ENCODE peak calls at places on chromosome X, in six cellular contexts. M is epithelial cell of proximal tubule; G is lower leg skin; R is tibial artery; F is endodermal cell; I is activated CD8-positive, alpha-beta T cell treated with anti-CD3 and anti-CD28 coated beads for 36 hours. V is an unnamed sample.

GRCh38 chrX:69431417-69431816 is 72.7 kb upstream of the NALF2 start:
- DNase-seq in R (no peak), G (no peak), I (no peak), F (no peak), M (no peak), V (no peak)

GRCh38 chrX:3485727-3486126 is 139.3 kb upstream of the MXRA5 start:
- DNase-seq in R (no peak), M (no peak), I (no peak), F (peak), G (no peak), V (no peak)

GRCh38 chrX:142680038-142680437 is 345.7 kb upstream of the SPANXN4 start:
- DNase-seq in I (no peak), F (no peak), M (no peak), G (no peak), R (no peak), V (no peak)

GRCh38 chrX:10922158-10922557 is 189.0 kb upstream of the HCCS start:
- DNase-seq in F (no peak), M (peak), G (no peak), I (no peak), R (no peak), V (no peak)

GRCh38 chrX:19063030-19063429 is 59.2 kb downstream of the ADGRG2 start:
- DNase-seq in G (no peak), R (no peak), I (no peak), F (no peak), M (no peak), V (no peak)

GRCh38 chrX:148867596-148867995 is 367.2 kb downstream of the AFF2 start:
- DNase-seq in G (no peak), F (no peak), R (no peak), M (no peak), I (no peak), V (no peak)

GRCh38 chrX:82658492-82658891 is 849.6 kb upstream of the POU3F4 start:
- DNase-seq in M (no peak), G (no peak), I (no peak), F (no peak), R (no peak), V (no peak)

GRCh38 chrX:45633419-45633818 is 432.7 kb upstream of the DIPK2B start:
- DNase-seq in I (no peak), M (no peak), G (no peak), R (no peak), F (no peak), V (no peak)

GRCh38 chrX:427812-428725 is 41.4 kb upstream of the PPP2R3B start:
- DNase-seq in R (no peak), I (peak), F (peak), G (no peak), M (no peak), V (no peak)

GRCh38 chrX:117743469-117744251 is 372.9 kb downstream of the KLHL13 start:
- DNase-seq in G (no peak), M (no peak), I (no peak), F (peak), R (no peak), V (no peak)
- TF ChIP-seq CTCF in G (no peak), M (peak), I (no peak), F (peak), R (no peak), V (peak)

GRCh38 chrX:41035582-41035981 is 49.7 kb upstream of the USP9X start:
- DNase-seq in I (no peak), M (no peak), R (no peak), G (no peak), F (no peak), V (no peak)

GRCh38 chrX:41033299-41033698 is 51.9 kb upstream of the USP9X start:
- DNase-seq in I (no peak), R (no peak), G (no peak), M (no peak), F (no peak), V (no peak)

GRCh38 chrX:41027388-41027787 is 57.9 kb upstream of the USP9X start:
- DNase-seq in R (no peak), F (no peak), M (no peak), G (peak), I (no peak), V (no peak)

GRCh38 chrX:41029332-41029731 is 55.9 kb upstream of the USP9X start:
- DNase-seq in I (no peak), R (no peak), F (no peak), G (no peak), M (no peak), V (no peak)

GRCh38 chrX:41031256-41031967 is 53.8 kb upstream of the USP9X start:
- DNase-seq in G (no peak), M (no peak), R (no peak), I (no peak), F (no peak), V (no peak)
- TF ChIP-seq CTCF in G (no peak), M (no peak), R (no peak), I (no peak), F (no peak), V (no peak)

DNA sequence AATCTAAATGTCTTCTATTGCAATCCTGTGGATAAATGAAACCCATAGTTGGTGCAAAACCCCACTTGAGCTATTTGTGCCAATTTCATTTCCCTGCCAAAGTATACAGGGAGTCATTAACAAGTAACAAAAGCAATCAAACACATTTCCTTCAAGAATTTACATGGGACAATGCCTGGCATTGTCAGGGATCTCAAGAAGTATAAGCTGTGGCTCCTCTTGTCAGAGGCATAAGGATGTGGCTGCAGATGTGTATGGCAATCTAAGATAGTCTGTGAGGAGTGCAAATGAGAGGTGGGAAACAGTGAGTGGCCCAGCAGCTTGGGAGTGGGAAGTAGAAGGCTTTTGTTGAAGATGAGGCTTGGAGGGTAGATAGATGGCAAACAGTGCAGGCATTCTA is 58.0 kb upstream of the SCML1 start:
- DNase-seq in R (no peak), G (no peak), I (no peak), M (no peak), F (no peak), V (no peak)
- TF ChIP-seq CTCF in R (no peak), G (no peak), I (no peak), M (no peak), F (no peak), V (no peak)

DNA sequence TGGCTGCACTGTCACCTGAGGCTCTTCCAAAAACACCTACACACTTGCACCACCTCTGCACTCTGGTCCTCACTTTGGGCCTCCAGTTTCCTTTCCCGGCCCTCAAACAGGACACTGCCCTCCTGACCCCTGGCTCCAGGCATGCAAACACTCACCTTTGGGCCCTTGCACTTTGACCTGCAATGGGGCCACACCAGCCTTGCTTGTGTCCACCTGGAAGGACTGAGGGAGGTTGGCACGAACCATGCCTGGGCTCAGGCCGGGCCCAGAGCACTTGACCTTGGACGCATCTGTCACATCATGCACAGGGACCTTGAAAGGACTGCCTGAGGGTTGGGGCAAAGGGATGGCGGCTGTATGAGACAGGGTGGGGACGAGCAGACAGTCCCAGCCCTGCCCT is 15.6 kb downstream of the FLNA start:
- DNase-seq in R (no peak), G (no peak), I (no peak), M (no peak), F (no peak), V (no peak)
- TF ChIP-seq CTCF in R (no peak), G (no peak), I (no peak), M (no peak), F (no peak), V (no peak)

DNA sequence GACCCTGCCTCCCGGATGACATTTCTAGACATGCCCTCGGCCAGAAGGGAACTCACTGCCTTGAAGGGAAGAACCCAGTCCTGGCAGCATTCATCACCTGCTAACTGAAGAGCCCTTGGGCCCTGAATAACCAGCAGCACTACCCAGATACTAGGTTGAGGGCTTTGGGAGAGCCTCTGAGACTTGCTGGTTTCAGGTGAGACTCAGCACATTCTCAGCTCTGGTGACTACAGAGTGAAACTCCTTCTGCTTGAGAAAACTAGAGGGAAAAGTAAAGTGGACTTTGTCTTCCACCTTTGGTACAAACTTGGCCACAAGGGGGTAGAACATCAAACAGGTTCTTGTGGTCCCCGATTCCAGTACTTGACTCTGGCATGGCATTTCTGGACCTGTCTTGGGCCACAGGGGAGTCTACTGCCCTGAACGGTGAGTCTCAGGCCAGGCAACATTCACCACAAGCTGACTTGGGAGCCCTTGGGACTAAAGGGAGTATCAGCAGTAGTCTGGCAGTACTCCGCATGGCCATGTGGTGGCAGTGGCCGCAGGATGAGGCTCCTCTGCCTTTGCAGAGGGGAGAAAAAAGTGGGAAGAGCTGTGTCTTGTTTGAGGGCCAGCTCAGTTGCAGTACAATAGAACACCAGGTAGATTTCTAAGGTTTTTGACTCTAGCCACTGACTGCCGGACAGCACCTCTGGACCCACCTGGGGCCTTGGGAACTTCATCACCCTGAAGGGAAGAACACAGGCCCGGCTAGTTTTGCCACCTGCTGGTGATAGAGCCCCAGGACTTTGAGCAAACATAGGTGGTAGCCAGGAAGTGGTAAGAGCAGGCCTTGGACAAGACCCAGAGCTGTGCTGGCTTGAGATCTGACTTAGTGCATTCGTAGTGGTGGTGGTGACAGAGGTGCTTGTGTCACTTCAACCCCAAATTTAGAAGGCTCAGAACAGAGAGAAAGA is 414.8 kb downstream of the OPHN1 start:
- DNase-seq in F (peak), R (no peak), G (no peak), I (peak), M (no peak), V (no peak)
- TF ChIP-seq CTCF in F (peak), R (no peak), G (no peak), I (no peak), M (peak), V (peak)

DNA sequence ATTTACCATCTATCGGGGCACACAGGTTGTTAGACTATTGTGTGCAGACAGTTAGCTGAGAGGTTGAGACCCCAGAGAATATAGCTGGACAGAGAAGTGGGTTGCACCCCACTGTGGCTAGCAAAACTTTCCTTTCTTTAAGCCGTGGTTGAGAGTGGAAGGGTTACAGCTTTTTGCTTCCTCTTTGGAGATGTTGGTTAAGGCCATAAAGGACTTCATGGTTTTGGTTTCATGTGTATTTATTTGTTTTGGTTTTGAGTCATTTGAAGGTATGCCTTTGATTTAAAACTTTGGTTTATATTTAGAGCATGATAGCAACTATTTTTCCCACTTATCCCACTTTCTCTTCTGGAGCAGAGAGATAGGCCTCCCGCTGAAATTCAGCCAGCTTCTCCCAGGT is 274.3 kb upstream of the IL1RAPL1 start:
- DNase-seq in F (no peak), R (no peak), I (no peak), M (no peak), G (no peak), V (no peak)
- TF ChIP-seq CTCF in F (no peak), R (no peak), I (no peak), M (no peak), G (no peak), V (no peak)

GRCh38 chrX:134753185-134754008 is 95.1 kb upstream of the PLAC1 start:
- DNase-seq in M (no peak), F (no peak), R (no peak), I (no peak), G (no peak), V (no peak)
- TF ChIP-seq CTCF in M (peak), F (no peak), R (peak), I (no peak), G (no peak), V (no peak)